ENCODE peak calls at places on chromosome 22, in four cellular contexts. B is neuronal stem cell, U is mesenchymal stem cell, P is IMR-90. T is an unnamed sample.
A peak's percentile ranks its signal among the peaks of the same experiment; 100 is the strongest.

GRCh38 chr22:37273126-37273845 is 9.0 kb upstream of the CYTH4 start:
- DNase-seq in U (peak; percentile 74), P (peak; percentile 79), B (no peak), T (peak; percentile 10)

GRCh38 chr22:20758688-20759087 is 15.2 kb upstream of the SERPIND1 start:
- DNase-seq in B (no peak), U (no peak), P (no peak), T (no peak)

GRCh38 chr22:22558972-22559603 is at the start of gene PRAME:
- DNase-seq in B (peak; percentile 12), U (peak; percentile 4), P (peak; percentile 13), T (peak; percentile 57)

GRCh38 chr22:44357962-44358553 is 45.3 kb upstream of the SHISAL1 start:
- DNase-seq in P (peak; percentile 24), U (peak; percentile 59), B (no peak), T (no peak)

GRCh38 chr22:42344391-42344861 is 74.0 kb upstream of the TCF20 start:
- DNase-seq in P (no peak), B (no peak), U (no peak), T (no peak)

GRCh38 chr22:18001040-18001893 is 23.1 kb downstream of the MICAL3 start:
- DNase-seq in U (peak; percentile 99), P (peak; percentile 99), B (peak; percentile 98), T (peak; percentile 95)

GRCh38 chr22:24428751-24429410 is 1.5 kb downstream of the ADORA2A start:
- DNase-seq in U (no peak), B (no peak), P (no peak), T (no peak)

GRCh38 chr22:10781571-10782403 is 4746.2 kb upstream of the OR11H1 start:
- DNase-seq in P (no peak), U (no peak), B (no peak), T (no peak)

GRCh38 chr22:28741758-28742561 is at the start of the genes CHEK2 and HSCB:
- DNase-seq in P (peak; percentile 99), B (peak; percentile 98), U (peak; percentile 99), T (peak; percentile 98)

GRCh38 chr22:38712496-38713207 is 6.9 kb downstream of the GTPBP1 start:
- DNase-seq in P (no peak), B (peak; percentile 67), U (no peak), T (no peak)

GRCh38 chr22:44448271-44448780 is 49.7 kb downstream of the RTL6 start:
- DNase-seq in P (peak; percentile 94), U (peak; percentile 89), B (no peak), T (peak; percentile 84)

GRCh38 chr22:36344106-36344827 is 43.5 kb downstream of the MYH9 start:
- DNase-seq in P (no peak), U (no peak), B (no peak), T (no peak)

GRCh38 chr22:43477151-43477725 is 65.4 kb downstream of the MPPED1 start:
- DNase-seq in B (no peak), P (no peak), U (no peak), T (no peak)

GRCh38 chr22:43378011-43378704 is 33.7 kb upstream of the MPPED1 start:
- DNase-seq in B (no peak), U (peak; percentile 79), P (peak; percentile 3), T (no peak)

GRCh38 chr22:26550498-26551033 is 38.3 kb upstream of the TFIP11 start:
- DNase-seq in P (peak; percentile 98), B (no peak), U (peak; percentile 87), T (no peak)

GRCh38 chr22:36220457-36220921 is 18.8 kb downstream of the APOL2 start:
- DNase-seq in P (peak; percentile 59), B (no peak), U (peak; percentile 29), T (peak; percentile 32)

DNA sequence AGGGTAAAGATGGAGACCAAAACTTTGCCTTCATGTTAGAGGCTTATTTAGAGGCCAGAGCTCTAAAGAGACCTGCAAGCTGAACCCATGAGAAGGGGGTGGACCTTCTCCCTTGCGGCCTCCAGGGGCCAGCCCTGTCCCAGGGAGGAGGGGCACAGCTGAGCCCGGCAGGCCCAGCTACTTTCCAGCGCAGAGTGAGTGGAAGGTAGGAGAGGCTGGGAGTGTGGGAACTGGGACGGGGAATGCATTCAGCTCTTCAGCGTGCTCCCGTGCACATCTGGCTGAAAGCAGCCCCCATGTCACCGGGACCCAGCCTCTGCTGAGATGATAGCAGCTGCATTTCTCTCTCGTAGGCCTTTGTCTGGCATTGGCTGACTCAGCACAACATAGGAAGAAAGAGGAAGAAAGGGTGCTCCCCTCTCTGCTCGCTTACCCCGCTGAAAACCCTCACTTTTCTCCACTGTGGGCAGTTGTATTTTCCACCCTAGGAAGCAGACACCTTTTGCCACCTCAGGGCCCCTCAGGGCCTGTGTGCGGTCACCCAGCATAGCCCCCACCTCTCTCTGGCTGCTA is 951.5 kb downstream of the TBC1D22A start:
- DNase-seq in B (no peak), U (no peak), P (no peak), T (no peak)
- H2AK5ac ChIP-seq in B (no peak overlapping the region), U (no peak overlapping the region), P (no peak overlapping the region), T (no peak overlapping the region)

DNA sequence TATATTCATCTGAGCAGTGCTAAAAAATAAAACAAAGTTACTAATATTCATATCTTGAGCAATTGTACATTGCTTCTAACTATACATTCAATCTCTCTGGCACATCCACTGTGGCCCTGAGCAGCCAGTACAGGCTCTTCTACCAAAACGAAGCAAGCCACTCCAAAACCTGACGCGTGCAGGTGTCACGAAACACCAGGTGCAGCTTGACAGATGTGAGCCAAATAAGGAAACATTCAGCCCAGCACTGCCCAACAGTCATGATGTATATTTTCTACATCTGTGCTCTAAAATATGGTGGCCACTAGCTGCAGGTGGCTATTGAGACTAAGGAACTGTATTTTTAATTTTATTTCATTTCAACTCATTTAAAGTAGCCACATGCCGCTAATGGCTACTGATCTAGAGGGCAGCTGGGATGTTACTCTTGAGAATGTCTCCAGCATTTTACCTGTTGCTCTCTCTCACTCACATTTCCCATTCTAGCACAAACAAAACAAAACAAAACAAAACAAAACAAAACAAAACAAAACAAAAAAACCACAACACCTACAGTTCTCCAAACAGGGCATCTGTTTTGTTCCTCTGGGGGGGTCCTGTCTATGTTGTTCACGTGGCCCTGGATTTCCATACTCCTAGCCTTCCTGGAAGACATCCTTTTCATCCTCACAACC is 77.7 kb downstream of the LARGE1 start:
- DNase-seq in P (no peak), B (no peak), U (no peak), T (no peak)
- H2AK5ac ChIP-seq in P (no peak overlapping the region), B (no peak overlapping the region), U (no peak overlapping the region), T (no peak overlapping the region)

GRCh38 chr22:19176732-19177131 is 1.8 kb downstream of the SLC25A1 start:
- DNase-seq in B (no peak), P (no peak), U (no peak), T (no peak)

GRCh38 chr22:19176175-19176630 is 2.3 kb downstream of the SLC25A1 start:
- DNase-seq in U (no peak), P (no peak), B (no peak), T (no peak)

GRCh38 chr22:19175026-19175601 is 3.4 kb downstream of the SLC25A1 start:
- DNase-seq in B (no peak), U (no peak), P (no peak), T (no peak)

GRCh38 chr22:19174106-19175025 is 4.2 kb downstream of the SLC25A1 start:
- DNase-seq in B (no peak), U (peak; percentile 56), P (peak; percentile 42), T (no peak)

DNA sequence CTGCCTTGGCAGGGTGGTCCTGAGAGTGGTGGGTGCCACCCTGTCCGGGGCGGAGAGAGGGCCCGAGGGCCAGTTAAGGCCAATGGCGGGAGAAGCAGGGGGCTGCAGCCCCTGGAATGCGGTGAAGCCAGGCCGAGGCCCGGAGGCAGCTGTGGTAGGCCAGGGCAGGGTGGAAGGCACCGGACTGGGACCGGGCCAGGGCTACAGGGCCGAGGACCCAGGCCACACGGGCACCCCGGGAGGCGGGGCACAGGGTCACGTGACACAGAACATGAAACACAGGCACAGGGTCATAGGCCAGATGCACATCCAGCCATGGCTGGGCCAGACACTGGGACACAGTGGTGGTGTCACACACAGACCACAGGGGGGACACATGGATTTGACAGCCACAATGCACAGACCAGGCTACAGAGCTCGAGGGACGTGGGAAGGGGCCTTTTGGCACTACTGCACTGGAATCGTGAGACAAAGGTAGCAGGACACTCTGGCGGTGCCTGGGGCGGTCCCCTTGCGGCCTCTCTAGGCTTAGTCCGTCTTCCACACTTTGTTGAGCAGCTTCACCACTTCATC is 2.8 kb downstream of the SLC25A1 start:
- DNase-seq in B (no peak), U (no peak), P (no peak), T (no peak)
- H2AK5ac ChIP-seq in B (peak overlapping the region; percentile 54), U (no peak overlapping the region), P (no peak overlapping the region), T (no peak overlapping the region)

GRCh38 chr22:49450521-49450920 is 377.2 kb downstream of the BRD1 start:
- DNase-seq in B (no peak), P (no peak), U (no peak), T (no peak)

GRCh38 chr22:49449811-49450386 is 377.8 kb downstream of the BRD1 start:
- DNase-seq in B (no peak), P (no peak), U (no peak), T (no peak)

GRCh38 chr22:49449377-49449776 is 378.3 kb downstream of the BRD1 start:
- DNase-seq in P (no peak), B (no peak), U (no peak), T (no peak)

GRCh38 chr22:49452362-49452946 is 375.2 kb downstream of the BRD1 start:
- DNase-seq in B (no peak), U (no peak), P (no peak), T (no peak)

GRCh38 chr22:49451070-49451840 is 376.4 kb downstream of the BRD1 start:
- DNase-seq in U (no peak), B (no peak), P (no peak), T (no peak)
- H2AK5ac ChIP-seq in U (no peak overlapping the region), B (peak overlapping the region; percentile 65), P (no peak overlapping the region), T (peak overlapping the region; percentile 87)

GRCh38 chr22:19714320-19715252 is at the start of gene SEPTIN5:
- DNase-seq in B (no peak), P (no peak), U (no peak), T (no peak)
- H2AK5ac ChIP-seq in B (peak within 1 kb of the TSS; percentile 77), P (peak within 1 kb of the TSS; percentile 70), U (no peak within 1 kb of the TSS), T (no peak within 1 kb of the TSS)

GRCh38 chr22:46369716-46370583 is 34.4 kb downstream of the TRMU start:
- DNase-seq in B (no peak), U (no peak), P (no peak), T (no peak)
- H2AK5ac ChIP-seq in B (peak overlapping the region; percentile 78), U (no peak overlapping the region), P (no peak overlapping the region), T (no peak overlapping the region)

T was measured in trophoblast cell.